ENCODE peak calls at places on chromosome 6, in eight cellular contexts. G, S, O, E, B, H, V and Z are unnamed samples.

GRCh38 chr6:22079788-22080187 is 217.0 kb downstream of the PRL start:
- DNase-seq in O (no peak), B (no peak), V (no peak), E (no peak), S (no peak), H (peak; percentile 96), G (no peak), Z (no peak)

GRCh38 chr6:95248501-95248900 is 328.8 kb upstream of the MANEA start:
- DNase-seq in E (no peak), V (no peak), S (no peak), G (no peak), H (no peak), B (no peak), O (no peak), Z (no peak)

GRCh38 chr6:28080631-28081485 is 490 bp downstream of the ZNF165 start:
- DNase-seq in H (peak; percentile 97), G (peak; percentile 91), E (peak; percentile 96), B (peak; percentile 84), V (peak; percentile 87), O (peak; percentile 95), S (peak; percentile 91), Z (peak; percentile 93)

GRCh38 chr6:113172531-113172966 is 684.6 kb upstream of the MARCKS start:
- DNase-seq in S (no peak), B (no peak), H (no peak), V (peak; percentile 52), E (no peak), G (peak; percentile 83), O (no peak), Z (no peak)

GRCh38 chr6:35972471-35972985 is 51.6 kb upstream of the SRPK1 start:
- DNase-seq in H (no peak), G (no peak), E (no peak), V (no peak), S (no peak), O (no peak), B (no peak), Z (no peak)

GRCh38 chr6:108168980-108169800 is 3.4 kb downstream of the NR2E1 start:
- DNase-seq in E (no peak), V (no peak), S (no peak), B (no peak), G (no peak), O (no peak), H (no peak), Z (no peak)

GRCh38 chr6:2841264-2842138 is at the start of gene SERPINB1:
- DNase-seq in S (peak; percentile 74), V (no peak), E (peak; percentile 71), H (peak; percentile 95), O (peak; percentile 97), B (peak; percentile 79), G (peak; percentile 26), Z (peak; percentile 97)

GRCh38 chr6:56279346-56280080 is 32.1 kb upstream of the COL21A1 start:
- DNase-seq in O (no peak), B (no peak), E (no peak), G (no peak), S (no peak), H (peak; percentile 49), V (no peak), Z (no peak)

GRCh38 chr6:45922728-45923351 is 92.8 kb downstream of the CLIC5 start:
- DNase-seq in S (peak; percentile 53), B (peak; percentile 42), H (peak; percentile 88), G (peak; percentile 18), V (no peak), O (peak; percentile 84), E (peak; percentile 50), Z (peak; percentile 81)

GRCh38 chr6:113909224-113909856 is 52.2 kb downstream of the MARCKS start:
- DNase-seq in O (no peak), E (peak; percentile 59), S (no peak), V (peak; percentile 49), H (peak; percentile 83), G (no peak), B (no peak), Z (no peak)

GRCh38 chr6:18072841-18073240 is 49.6 kb downstream of the NHLRC1 start:
- DNase-seq in S (no peak), H (no peak), B (no peak), V (no peak), G (no peak), E (no peak), O (no peak), Z (no peak)

GRCh38 chr6:154757352-154758095 is 24.3 kb downstream of the SCAF8 start:
- DNase-seq in O (no peak), G (no peak), V (no peak), B (no peak), H (peak; percentile 5), E (no peak), S (no peak), Z (no peak)

GRCh38 chr6:5583528-5583927 is 322.2 kb downstream of the FARS2 start:
- DNase-seq in B (no peak), E (no peak), H (no peak), V (no peak), S (no peak), G (no peak), O (no peak), Z (no peak)

GRCh38 chr6:29989211-29989610 is 46.9 kb downstream of the HLA-A start:
- DNase-seq in B (no peak), H (peak; percentile 38), O (no peak), S (no peak), E (no peak), G (no peak), V (no peak), Z (no peak)

GRCh38 chr6:82419088-82419720 is 55.6 kb downstream of the TPBG start:
- DNase-seq in G (no peak), E (no peak), S (no peak), H (peak; percentile 64), O (no peak), V (no peak), B (no peak), Z (no peak)

GRCh38 chr6:82263916-82264315 is 16.4 kb upstream of the IBTK start:
- DNase-seq in H (no peak), B (no peak), S (no peak), E (no peak), G (no peak), V (no peak), O (no peak), Z (no peak)

GRCh38 chr6:39003488-39003887 is 45.1 kb upstream of the GLP1R start:
- DNase-seq in E (no peak), V (no peak), O (no peak), H (no peak), G (no peak), B (no peak), S (no peak), Z (no peak)

GRCh38 chr6:74588094-74588493 is 617.8 kb downstream of the COL12A1 start:
- DNase-seq in B (no peak), G (no peak), S (no peak), V (no peak), H (no peak), E (no peak), O (no peak), Z (no peak)

GRCh38 chr6:7148100-7148822 is 40.5 kb downstream of the RREB1 start:
- DNase-seq in E (no peak), B (no peak), V (no peak), S (no peak), H (peak; percentile 59), O (no peak), G (no peak), Z (no peak)

GRCh38 chr6:81340946-81341345 is 411.5 kb downstream of the TENT5A start:
- DNase-seq in O (no peak), S (no peak), G (no peak), H (no peak), V (no peak), E (no peak), B (no peak), Z (no peak)

GRCh38 chr6:51934098-51934497 is 153.3 kb downstream of the PKHD1 start:
- DNase-seq in H (no peak), E (no peak), O (no peak), G (no peak), V (no peak), S (no peak), B (no peak), Z (no peak)

GRCh38 chr6:15073344-15073789 is 172.5 kb upstream of the JARID2 start:
- DNase-seq in O (no peak), E (no peak), S (no peak), V (no peak), H (no peak), G (peak; percentile 6), B (no peak), Z (no peak)

GRCh38 chr6:130575971-130576370 is 210.2 kb downstream of the TMEM200A start:
- DNase-seq in G (no peak), O (no peak), S (peak; percentile 28), E (peak; percentile 84), H (no peak), V (no peak), B (peak; percentile 21), Z (peak; percentile 40)

GRCh38 chr6:33633462-33634158 is 12.5 kb downstream of the ITPR3 start:
- DNase-seq in O (no peak), H (peak; percentile 63), E (peak; percentile 51), S (peak; percentile 64), B (no peak), G (no peak), V (no peak), Z (peak; percentile 89)

GRCh38 chr6:138609801-138610430 is 110.6 kb upstream of the NHSL1 start:
- DNase-seq in S (no peak), E (no peak), B (no peak), O (no peak), H (peak; percentile 23), G (no peak), V (no peak), Z (no peak)

GRCh38 chr6:13357551-13358075 is 29.3 kb upstream of the TBC1D7 start:
- DNase-seq in E (no peak), S (no peak), V (no peak), G (peak; percentile 54), B (no peak), O (no peak), H (peak; percentile 68), Z (no peak)

GRCh38 chr6:83183082-83183828 is 9.8 kb downstream of the PGM3 start:
- DNase-seq in B (no peak), O (no peak), S (no peak), H (peak; percentile 90), G (no peak), E (no peak), V (no peak), Z (no peak)

GRCh38 chr6:33279971-33280511 is 3.1 kb downstream of the B3GALT4 start:
- DNase-seq in V (no peak), S (no peak), O (no peak), B (no peak), H (peak; percentile 34), E (no peak), G (no peak), Z (no peak)

GRCh38 chr6:75285156-75285639 is 606 bp upstream of the TMEM30A start:
- DNase-seq in B (no peak), V (no peak), S (no peak), O (no peak), E (no peak), G (no peak), H (no peak), Z (no peak)

GRCh38 chr6:140050232-140050995 is 676.0 kb upstream of the CITED2 start:
- DNase-seq in G (no peak), B (no peak), S (no peak), H (peak; percentile 50), E (no peak), V (no peak), O (no peak), Z (no peak)

GRCh38 chr6:14951704-14952103 is 294.2 kb upstream of the JARID2 start:
- DNase-seq in E (no peak), B (no peak), H (peak; percentile 22), V (no peak), G (no peak), O (no peak), S (no peak), Z (no peak)

GRCh38 chr6:158517581-158517980 is 42.3 kb upstream of the TMEM181 start:
- DNase-seq in E (no peak), V (no peak), O (no peak), H (no peak), B (no peak), G (no peak), S (no peak), Z (no peak)